ENCODE peak calls at places on chromosomes 5 and 9, in five cellular contexts. X is HepG2, A is K562, F is GM12878, G is H1. Y is an unnamed sample.

GRCh38 chr5:172688735-172689572 is 47.9 kb downstream of the NEURL1B start:
- DNase-seq in F (no peak), X (no peak), A (no peak), G (no peak), Y (no peak)

GRCh38 chr9:34512131-34513078 is 10.4 kb downstream of the ENHO start:
- DNase-seq in F (no peak), X (peak), A (no peak), G (no peak), Y (peak)

GRCh38 chr5:16178745-16179372 is 732 bp downstream of the MARCHF11 start:
- DNase-seq in F (no peak), G (peak), X (peak), A (peak), Y (peak)

GRCh38 chr5:79850941-79851693 is 139.9 kb downstream of the MTX3 start:
- DNase-seq in A (no peak), F (no peak), X (no peak), G (no peak), Y (no peak)

GRCh38 chr9:21017092-21017491 is 14.3 kb downstream of the HACD4 start:
- DNase-seq in G (no peak), F (no peak), X (no peak), A (no peak), Y (no peak)

GRCh38 chr5:5492087-5492933 is 69.8 kb downstream of the ICE1 start:
- DNase-seq in F (peak), G (no peak), A (peak), X (peak), Y (peak)

GRCh38 chr5:120405923-120406322 is 58.2 kb upstream of the PRR16 start:
- DNase-seq in F (no peak), X (no peak), G (no peak), A (no peak), Y (no peak)

GRCh38 chr9:99451121-99451606 is 229.1 kb downstream of the SEC61B start:
- DNase-seq in A (no peak), G (no peak), F (no peak), X (no peak), Y (no peak)

GRCh38 chr5:69528609-69529008 is 31.4 kb upstream of the GTF2H2C start:
- DNase-seq in A (no peak), X (no peak), G (no peak), F (no peak), Y (no peak)

GRCh38 chr9:134406366-134407122 is 80.3 kb downstream of the RXRA start:
- DNase-seq in X (no peak), G (no peak), F (no peak), A (no peak), Y (no peak)

GRCh38 chr5:95812100-95812472 is 10.4 kb downstream of the GLRX start:
- DNase-seq in G (no peak), A (peak), X (peak), F (no peak), Y (no peak)

GRCh38 chr5:113606298-113607134 is 93.0 kb downstream of the YTHDC2 start:
- DNase-seq in G (peak), F (peak), X (peak), A (peak), Y (peak)

GRCh38 chr5:157598350-157598936 is 22.9 kb upstream of the ADAM19 start:
- DNase-seq in X (no peak), G (no peak), A (no peak), F (no peak), Y (no peak)

GRCh38 chr9:112751059-112751795 is 667 bp downstream of the SNX30 start:
- DNase-seq in G (peak), X (peak), F (no peak), A (peak), Y (peak)

GRCh38 chr5:10469253-10470030 is 27.8 kb downstream of the ROPN1L start:
- DNase-seq in F (no peak), G (no peak), A (no peak), X (no peak), Y (no peak)

GRCh38 chr5:177442066-177442836 is 4.4 kb upstream of the PRR7 start:
- DNase-seq in G (no peak), X (no peak), A (no peak), F (no peak), Y (no peak)

GRCh38 chr9:38339496-38339895 is 53.0 kb upstream of the ALDH1B1 start:
- DNase-seq in G (no peak), A (no peak), F (no peak), X (no peak), Y (no peak)

GRCh38 chr9:79054500-79054899 is 517.3 kb upstream of the TLE4 start:
- DNase-seq in A (no peak), G (no peak), X (no peak), F (no peak), Y (no peak)

GRCh38 chr9:83472221-83472665 is 66.0 kb downstream of the FRMD3 start:
- DNase-seq in A (no peak), F (no peak), X (peak), G (no peak), Y (no peak)

GRCh38 chr9:127801955-127802575 is 617 bp upstream of the FPGS start:
- DNase-seq in A (no peak), G (no peak), X (no peak), F (no peak), Y (no peak)

GRCh38 chr9:137435980-137436760 is 5.0 kb downstream of the ENTPD8 start:
- DNase-seq in F (no peak), A (peak), X (peak), G (no peak), Y (no peak)

GRCh38 chr5:152335461-152335860 is 69.6 kb downstream of the NMUR2 start:
- DNase-seq in G (no peak), F (no peak), X (no peak), A (no peak), Y (no peak)

GRCh38 chr5:126437706-126438105 is 14.5 kb downstream of the GRAMD2B start:
- DNase-seq in G (no peak), F (no peak), X (no peak), A (no peak), Y (no peak)

GRCh38 chr5:79702606-79703380 is 13.2 kb downstream of the CMYA5 start:
- DNase-seq in F (no peak), A (peak), G (peak), X (peak), Y (peak)

GRCh38 chr9:70438341-70438924 is 24.0 kb upstream of the KLF9 start:
- DNase-seq in A (peak), F (no peak), X (peak), G (no peak), Y (no peak)

GRCh38 chr5:2215059-2215458 is 332.3 kb upstream of the IRX4 start:
- DNase-seq in G (no peak), X (no peak), F (no peak), A (no peak), Y (no peak)

GRCh38 chr5:132961887-132962286 is 1.5 kb downstream of the AFF4 start:
- DNase-seq in F (no peak), X (no peak), A (no peak), G (no peak), Y (no peak)

GRCh38 chr5:85049020-85049419 is 664.3 kb upstream of the EDIL3 start:
- DNase-seq in G (peak), A (no peak), F (no peak), X (peak), Y (peak)

DNA sequence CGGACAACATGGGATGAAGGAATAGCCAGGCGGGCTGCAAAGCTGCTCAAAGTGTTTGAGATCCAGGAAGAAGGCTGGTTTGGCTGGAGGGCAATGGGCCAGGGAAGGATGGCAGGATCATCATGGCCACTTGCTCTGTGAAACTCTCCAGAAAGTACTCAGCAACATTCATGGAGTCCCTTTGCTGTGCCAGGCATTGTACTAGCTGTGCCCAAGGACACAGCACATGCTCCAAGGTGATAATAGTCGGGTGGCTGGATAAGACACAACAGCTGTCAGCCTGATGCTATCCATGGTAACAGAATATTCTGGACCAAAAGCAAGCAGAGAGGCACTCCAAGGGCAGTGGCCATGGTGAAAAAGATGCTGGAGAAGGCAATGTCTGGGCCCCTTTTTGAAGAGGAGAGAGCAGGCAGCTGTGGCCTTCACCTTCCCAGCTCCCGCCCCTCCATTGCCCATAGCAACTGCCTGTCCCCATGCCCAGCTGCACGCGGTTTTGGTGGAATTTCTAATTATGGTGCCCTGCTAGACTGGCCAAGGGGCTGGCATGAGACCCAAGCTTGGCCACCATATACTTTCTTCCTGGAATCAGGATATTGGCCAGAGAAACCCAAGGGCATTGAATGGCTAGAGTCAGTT is 113.8 kb upstream of the CPEB4 start:
- DNase-seq in G (no peak), F (no peak), A (no peak), X (no peak), Y (no peak)
- H3K27ac ChIP-seq in G (no peak), F (no peak), A (no peak), X (no peak), Y (no peak)

GRCh38 chr9:92141144-92142129 is 26.2 kb upstream of the SPTLC1 start:
- DNase-seq in G (peak), A (no peak), X (no peak), F (no peak), Y (peak)

GRCh38 chr9:92140754-92141143 is 25.5 kb upstream of the SPTLC1 start:
- DNase-seq in X (no peak), A (no peak), F (no peak), G (peak), Y (no peak)

GRCh38 chr9:92138157-92138959 is 23.1 kb upstream of the SPTLC1 start:
- DNase-seq in G (peak), F (no peak), X (peak), A (peak), Y (peak)

GRCh38 chr9:92140074-92140753 is 25.0 kb upstream of the SPTLC1 start:
- DNase-seq in G (peak), A (peak), X (peak), F (no peak), Y (peak)

DNA sequence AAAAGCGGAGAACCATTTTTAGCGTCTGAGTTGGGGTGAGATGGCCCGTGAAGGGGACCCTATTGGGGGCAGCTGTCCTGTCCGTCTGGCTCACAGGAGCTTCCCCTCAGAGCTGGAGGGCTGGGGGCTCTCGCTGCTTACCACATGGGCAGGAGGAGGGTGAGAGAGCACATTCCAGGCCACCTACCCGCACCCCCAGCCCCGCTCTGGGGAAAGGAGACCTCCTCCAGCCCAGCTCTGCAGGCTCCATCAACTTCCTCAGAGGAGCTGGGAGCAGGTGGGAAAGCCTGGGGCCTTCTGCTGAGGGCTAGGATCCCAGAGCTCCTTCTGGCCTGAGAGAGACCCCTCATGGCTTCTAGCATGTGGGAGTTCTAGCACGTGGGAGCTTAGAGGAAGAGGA is 27.1 kb upstream of the SPTLC1 start:
- DNase-seq in X (no peak), F (no peak), A (no peak), G (no peak), Y (no peak)
- TF ChIP-seq CREB1 in X (no peak), F (no peak), A (no peak), G (no peak), Y (no peak)

GRCh38 chr5:93281980-93282772 is 298.8 kb downstream of the NR2F1-AS1 start:
- DNase-seq in F (no peak), G (no peak), A (no peak), X (no peak), Y (no peak)
- H3K27ac ChIP-seq in F (no peak), G (no peak), A (no peak), X (no peak), Y (no peak)

GRCh38 chr9:136287960-136288753 is 15.7 kb downstream of the CCDC187 start:
- DNase-seq in G (no peak), A (no peak), F (no peak), X (no peak), Y (no peak)
- TF ChIP-seq CREB1 in G (no peak), A (no peak), F (no peak), X (no peak), Y (no peak)

GRCh38 chr5:45252991-45253390 is 443.2 kb downstream of the HCN1 start:
- DNase-seq in X (no peak), F (no peak), G (no peak), A (no peak), Y (no peak)
- H3K27ac ChIP-seq in X (no peak), F (no peak), G (no peak), A (no peak), Y (no peak)

GRCh38 chr9:114005371-114006154 is 72.5 kb downstream of the AMBP start:
- DNase-seq in X (no peak), G (peak), A (no peak), F (no peak), Y (no peak)
- TF ChIP-seq CREB1 in X (no peak), G (no peak), A (no peak), F (no peak), Y (no peak)

DNA sequence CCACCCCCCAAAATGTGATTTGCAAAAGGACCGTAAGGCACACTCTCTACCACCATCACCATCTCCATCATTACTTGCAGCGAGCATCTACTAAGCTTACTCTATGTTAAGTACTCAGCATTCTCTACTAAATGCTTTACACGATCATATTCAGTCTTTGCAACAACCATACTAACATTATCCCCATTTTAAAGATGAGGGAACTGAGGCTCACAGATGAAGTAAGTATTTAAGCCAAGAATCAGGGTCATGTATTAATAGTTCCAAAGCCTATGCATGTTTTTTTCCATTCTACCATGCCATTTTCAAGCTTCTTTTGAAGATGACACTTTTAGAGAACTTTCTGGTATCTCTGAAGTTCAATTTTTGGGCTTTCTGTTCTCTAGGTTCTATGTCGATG is 121.7 kb upstream of the ANKRD55 start:
- DNase-seq in X (no peak), A (no peak), G (no peak), F (no peak), Y (no peak)
- H3K27ac ChIP-seq in X (no peak), A (no peak), G (no peak), F (no peak), Y (no peak)

DNA sequence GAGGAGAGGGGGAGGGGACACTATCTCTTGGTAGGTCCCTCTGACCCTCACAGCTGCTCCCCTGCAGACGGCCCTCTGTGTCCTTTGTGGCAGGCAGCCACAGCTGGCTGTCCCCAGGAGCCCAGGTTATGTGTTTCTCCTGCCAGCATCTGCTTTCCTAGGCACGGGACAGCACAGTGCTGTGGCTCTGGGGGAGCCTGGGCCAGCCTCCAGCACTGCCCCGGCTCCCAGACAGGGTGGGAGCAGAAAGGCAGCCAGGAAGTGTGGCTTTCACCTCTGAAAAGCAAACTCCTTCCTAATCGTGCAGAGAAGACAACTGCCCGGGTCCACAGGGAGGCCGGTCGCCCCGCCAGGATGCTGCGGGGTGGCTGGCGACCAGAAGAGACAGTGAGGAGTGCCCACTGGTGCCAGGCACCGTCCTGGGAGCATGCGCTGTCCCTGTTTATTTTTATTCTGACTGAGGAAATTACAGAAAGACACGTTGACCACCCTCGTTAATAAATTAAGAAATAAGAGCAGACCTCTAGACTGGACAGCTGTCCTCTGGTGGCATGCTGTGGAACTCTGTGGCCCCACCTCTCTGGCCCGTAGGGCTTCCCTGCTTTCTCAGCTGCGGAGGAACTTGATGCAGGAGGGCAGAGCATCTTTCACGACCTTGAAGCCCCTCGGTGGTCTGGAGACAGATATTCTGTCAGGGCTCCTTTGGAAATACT is 240.3 kb downstream of the FANCC start:
- DNase-seq in A (no peak), G (no peak), X (no peak), F (no peak), Y (no peak)
- TF ChIP-seq CREB1 in A (no peak), G (no peak), X (no peak), F (no peak), Y (no peak)

Y was measured in GM23338.